ENCODE peak calls at places on chromosomes 5 and 9, in seven cellular contexts. R is IMR-90, M is H1, T is neuronal stem cell, Y is H9, D is mesenchymal stem cell, H is trophoblast cell. Q is an unnamed sample.

GRCh38 chr5:139394123-139394653 is 716 bp downstream of the PROB1 start:
- DNase-seq in H (peak), D (peak), R (no peak), Y (peak), T (no peak), M (peak), Q (peak)

GRCh38 chr9:137253717-137254623 is 1.2 kb upstream of the NELFB start:
- DNase-seq in D (peak), Y (no peak), T (no peak), M (no peak), H (peak), R (no peak), Q (no peak)

GRCh38 chr9:133166392-133166791 is 2.7 kb upstream of the GBGT1 start:
- DNase-seq in R (no peak), M (no peak), Y (no peak), T (no peak), D (no peak), H (no peak), Q (no peak)

GRCh38 chr5:176609724-176610429 is at the start of gene GPRIN1:
- DNase-seq in D (peak), Y (peak), H (peak), M (peak), T (peak), R (peak), Q (peak)

GRCh38 chr5:170430256-170430655 is 41.1 kb upstream of the KCNMB1 start:
- DNase-seq in D (no peak), H (no peak), Y (no peak), M (no peak), T (no peak), R (no peak), Q (no peak)

GRCh38 chr5:51279983-51280382 is 103.3 kb upstream of the ISL1 start:
- DNase-seq in T (no peak), M (no peak), H (no peak), Y (no peak), D (peak), R (no peak), Q (peak)

GRCh38 chr5:97529354-97529753 is 346.3 kb upstream of the RIOK2 start:
- DNase-seq in R (no peak), H (no peak), T (no peak), Y (no peak), D (no peak), M (no peak), Q (no peak)

GRCh38 chr5:62305358-62305714 is 670 bp upstream of the KIF2A start:
- DNase-seq in T (no peak), Y (no peak), D (no peak), M (no peak), R (no peak), H (peak), Q (no peak)

GRCh38 chr9:127210851-127211730 is 53.5 kb upstream of the GARNL3 start:
- DNase-seq in M (no peak), T (no peak), R (no peak), Y (peak), D (no peak), H (no peak), Q (peak)

GRCh38 chr9:34546834-34547827 is 24.3 kb upstream of the ENHO start:
- DNase-seq in T (peak), M (peak), H (peak), Y (peak), D (peak), R (peak), Q (peak)

GRCh38 chr9:114953917-114954316 is 23.5 kb upstream of the TNFSF8 start:
- DNase-seq in D (peak), Y (no peak), H (peak), M (no peak), T (no peak), R (peak), Q (peak)

GRCh38 chr9:32580631-32581300 is 7.8 kb upstream of the NDUFB6 start:
- DNase-seq in Y (no peak), D (no peak), T (no peak), H (peak), M (no peak), R (no peak), Q (peak)

GRCh38 chr5:62282079-62282478 is 23.9 kb upstream of the KIF2A start:
- DNase-seq in D (no peak), M (no peak), T (no peak), R (no peak), H (no peak), Y (no peak), Q (no peak)

GRCh38 chr5:110727025-110727314 is 499 bp upstream of the TMEM232 start:
- DNase-seq in Y (no peak), R (peak), T (no peak), M (no peak), D (no peak), H (peak), Q (no peak)

GRCh38 chr5:136047858-136048257 is 19.1 kb downstream of the TGFBI start:
- DNase-seq in H (no peak), D (no peak), R (no peak), M (no peak), Y (no peak), T (no peak), Q (no peak)

GRCh38 chr9:133854785-133855184 is 116.6 kb upstream of the SARDH start:
- DNase-seq in H (no peak), Y (no peak), M (no peak), T (no peak), R (no peak), D (no peak), Q (no peak)

GRCh38 chr9:137054932-137055384 is 1.1 kb upstream of the ENTPD2 start:
- DNase-seq in T (no peak), M (no peak), H (no peak), Y (no peak), R (no peak), D (no peak), Q (no peak)

GRCh38 chr5:137666109-137666850 is 69.6 kb downstream of the KLHL3 start:
- DNase-seq in T (no peak), R (peak), M (no peak), Y (no peak), D (no peak), H (no peak), Q (no peak)

GRCh38 chr5:57566914-57567313 is 84.3 kb upstream of the ACTBL2 start:
- DNase-seq in H (peak), D (peak), M (no peak), R (peak), Y (no peak), T (no peak), Q (peak)

GRCh38 chr9:135156525-135157510 is 69.3 kb downstream of the OLFM1 start:
- DNase-seq in D (peak), Y (peak), T (peak), R (peak), H (peak), M (peak), Q (peak)

GRCh38 chr9:135890190-135890861 is 17.0 kb downstream of the CAMSAP1 start:
- DNase-seq in M (no peak), H (peak), R (no peak), D (no peak), Y (no peak), T (no peak), Q (no peak)

GRCh38 chr5:158732345-158732744 is 367.4 kb downstream of the EBF1 start:
- DNase-seq in D (no peak), Y (no peak), M (no peak), R (no peak), H (no peak), T (no peak), Q (no peak)

GRCh38 chr5:179801304-179802206 is 5.1 kb downstream of the MGAT4B start:
- DNase-seq in D (peak), R (peak), M (peak), T (no peak), Y (peak), H (peak), Q (peak)

GRCh38 chr5:147539053-147539452 is 29.2 kb upstream of the DPYSL3 start:
- DNase-seq in Y (no peak), R (peak), T (no peak), H (peak), M (no peak), D (peak), Q (no peak)

GRCh38 chr9:128629852-128630545 is 26.6 kb downstream of the DYNC2I2 start:
- DNase-seq in M (no peak), D (no peak), H (no peak), T (no peak), R (no peak), Y (no peak), Q (no peak)

GRCh38 chr5:159878988-159879471 is 37.3 kb upstream of the ADRA1B start:
- DNase-seq in M (peak), D (peak), R (peak), Y (peak), T (peak), H (peak), Q (peak)

GRCh38 chr5:132003170-132003744 is 8.2 kb downstream of the ACSL6 start:
- DNase-seq in M (peak), R (peak), H (no peak), Y (peak), D (peak), T (peak), Q (peak)
- H2BK120ac ChIP-seq in M (no peak), R (no peak), H (no peak), Y (no peak), D (no peak), T (no peak), Q (no peak)

GRCh38 chr9:13552606-13553215 is 273.2 kb upstream of the MPDZ start:
- DNase-seq in M (no peak), H (no peak), T (no peak), Y (no peak), R (no peak), D (no peak), Q (no peak)
- H2BK120ac ChIP-seq in M (no peak), H (no peak), T (no peak), Y (no peak), R (no peak), D (no peak), Q (no peak)

GRCh38 chr9:100352201-100352726 is 478 bp downstream of the TEX10 start:
- DNase-seq in R (peak), D (peak), T (peak), Y (peak), M (no peak), H (peak), Q (peak)
- H2BK120ac ChIP-seq in R (peak), D (peak), T (peak), Y (no peak), M (no peak), H (peak), Q (peak)

GRCh38 chr5:42397267-42397666 is 26.0 kb upstream of the GHR start:
- DNase-seq in T (no peak), H (no peak), D (no peak), Y (no peak), R (no peak), M (no peak), Q (no peak)

GRCh38 chr5:42399702-42400101 is 23.5 kb upstream of the GHR start:
- DNase-seq in H (no peak), Y (no peak), R (no peak), M (no peak), T (no peak), D (no peak), Q (no peak)

GRCh38 chr5:42392917-42393316 is 30.3 kb upstream of the GHR start:
- DNase-seq in M (no peak), D (no peak), R (no peak), H (no peak), Y (no peak), T (no peak), Q (no peak)

GRCh38 chr5:42400474-42400873 is 22.8 kb upstream of the GHR start:
- DNase-seq in D (no peak), T (no peak), H (no peak), R (no peak), M (no peak), Y (no peak), Q (no peak)

DNA sequence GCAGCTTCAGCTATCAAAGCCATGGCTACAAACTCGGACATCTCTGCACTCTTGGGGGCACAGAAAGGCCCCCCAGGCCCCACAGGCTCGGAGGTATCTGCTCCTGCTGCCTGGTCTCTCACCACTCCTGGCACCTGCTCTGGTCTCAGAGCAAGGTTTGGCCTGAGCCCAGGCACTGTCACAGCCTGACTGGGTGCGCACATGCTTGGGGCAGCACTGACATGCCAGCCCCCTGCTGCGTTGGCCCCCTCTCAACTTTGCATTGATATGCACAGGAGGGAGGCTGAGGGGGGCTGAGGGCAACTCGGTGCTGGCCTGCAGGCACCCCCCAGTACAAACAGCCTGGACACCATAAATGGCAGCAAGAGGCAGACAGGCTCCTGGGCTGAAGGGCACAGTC is 27.1 kb upstream of the GHR start:
- DNase-seq in R (no peak), T (no peak), Y (no peak), D (no peak), M (no peak), H (no peak), Q (no peak)
- H2BK120ac ChIP-seq in R (no peak), T (no peak), Y (no peak), D (peak), M (no peak), H (no peak), Q (no peak)